ENCODE peak calls at places on chromosomes 16 and 17, in nine cellular contexts. One of them, this sample, is unnamed.
A peak's percentile ranks its signal among the peaks of the same experiment; 100 is the strongest.

GRCh38 chr16:58018803-58019202 is 6.8 kb upstream of the MMP15 start:
- DNase-seq in AML-193: no peak
- DNase-seq in cardiac fibroblast: no peak
- DNase-seq in NCI-H510A: no peak
- DNase-seq in skeletal muscle cell: no peak
- DNase-seq in HS-5: no peak
- DNase-seq in progenitor cell of endocrine pancreas: no peak
- DNase-seq in RPMI8226: no peak
- DNase-seq in activated gamma-delta T cell treated with anti-CD3 and anti-CD28 coated beads, Interleukin-2, amount 50 U/mL, for 16 hours: no peak
- DNase-seq in this sample: no peak

GRCh38 chr16:535446-536405 is 8.2 kb downstream of the CAPN15 start:
- DNase-seq in AML-193: no peak
- DNase-seq in cardiac fibroblast: peak; percentile 74
- DNase-seq in NCI-H510A: no peak
- DNase-seq in skeletal muscle cell: no peak
- DNase-seq in HS-5: peak; percentile 60
- DNase-seq in progenitor cell of endocrine pancreas: no peak
- DNase-seq in RPMI8226: no peak
- DNase-seq in activated gamma-delta T cell treated with anti-CD3 and anti-CD28 coated beads, Interleukin-2, amount 50 U/mL, for 16 hours: no peak
- DNase-seq in this sample: no peak

GRCh38 chr17:7043544-7044268 is at the start of gene SLC16A11:
- DNase-seq in AML-193: no peak
- DNase-seq in cardiac fibroblast: peak; percentile 56
- DNase-seq in NCI-H510A: no peak
- DNase-seq in skeletal muscle cell: no peak
- DNase-seq in HS-5: no peak
- DNase-seq in progenitor cell of endocrine pancreas: peak; percentile 33
- DNase-seq in RPMI8226: no peak
- DNase-seq in activated gamma-delta T cell treated with anti-CD3 and anti-CD28 coated beads, Interleukin-2, amount 50 U/mL, for 16 hours: no peak
- DNase-seq in this sample: no peak

GRCh38 chr17:57481901-57482300 is 225.6 kb downstream of the MSI2 start:
- DNase-seq in AML-193: no peak
- DNase-seq in cardiac fibroblast: peak; percentile 90
- DNase-seq in NCI-H510A: no peak
- DNase-seq in skeletal muscle cell: peak; percentile 84
- DNase-seq in HS-5: peak; percentile 92
- DNase-seq in progenitor cell of endocrine pancreas: no peak
- DNase-seq in RPMI8226: no peak
- DNase-seq in activated gamma-delta T cell treated with anti-CD3 and anti-CD28 coated beads, Interleukin-2, amount 50 U/mL, for 16 hours: no peak
- DNase-seq in this sample: no peak

GRCh38 chr17:32920293-32920692 is 7.7 kb upstream of the TMEM98 start:
- DNase-seq in AML-193: no peak
- DNase-seq in cardiac fibroblast: no peak
- DNase-seq in NCI-H510A: no peak
- DNase-seq in skeletal muscle cell: no peak
- DNase-seq in HS-5: no peak
- DNase-seq in progenitor cell of endocrine pancreas: no peak
- DNase-seq in RPMI8226: no peak
- DNase-seq in activated gamma-delta T cell treated with anti-CD3 and anti-CD28 coated beads, Interleukin-2, amount 50 U/mL, for 16 hours: no peak
- DNase-seq in this sample: no peak

GRCh38 chr16:77788196-77789084 is at the start of gene VAT1L:
- DNase-seq in AML-193: no peak
- DNase-seq in cardiac fibroblast: peak; percentile 58
- DNase-seq in NCI-H510A: no peak
- DNase-seq in skeletal muscle cell: no peak
- DNase-seq in HS-5: peak; percentile 10
- DNase-seq in progenitor cell of endocrine pancreas: no peak
- DNase-seq in RPMI8226: no peak
- DNase-seq in activated gamma-delta T cell treated with anti-CD3 and anti-CD28 coated beads, Interleukin-2, amount 50 U/mL, for 16 hours: no peak
- DNase-seq in this sample: no peak

GRCh38 chr17:10768766-10769383 is 35.0 kb downstream of the TMEM238L start:
- DNase-seq in AML-193: no peak
- DNase-seq in cardiac fibroblast: no peak
- DNase-seq in NCI-H510A: no peak
- DNase-seq in skeletal muscle cell: no peak
- DNase-seq in HS-5: no peak
- DNase-seq in progenitor cell of endocrine pancreas: no peak
- DNase-seq in RPMI8226: no peak
- DNase-seq in activated gamma-delta T cell treated with anti-CD3 and anti-CD28 coated beads, Interleukin-2, amount 50 U/mL, for 16 hours: no peak
- DNase-seq in this sample: no peak

GRCh38 chr17:82056729-82057621 is 5.3 kb downstream of the GPS1 start:
- DNase-seq in AML-193: no peak
- DNase-seq in cardiac fibroblast: no peak
- DNase-seq in NCI-H510A: no peak
- DNase-seq in skeletal muscle cell: no peak
- DNase-seq in HS-5: no peak
- DNase-seq in progenitor cell of endocrine pancreas: no peak
- DNase-seq in RPMI8226: no peak
- DNase-seq in activated gamma-delta T cell treated with anti-CD3 and anti-CD28 coated beads, Interleukin-2, amount 50 U/mL, for 16 hours: no peak
- DNase-seq in this sample: no peak

GRCh38 chr16:72818286-72818845 is 229.6 kb downstream of the ZFHX3 start:
- DNase-seq in AML-193: no peak
- DNase-seq in cardiac fibroblast: no peak
- DNase-seq in NCI-H510A: no peak
- DNase-seq in skeletal muscle cell: no peak
- DNase-seq in HS-5: no peak
- DNase-seq in progenitor cell of endocrine pancreas: no peak
- DNase-seq in RPMI8226: no peak
- DNase-seq in activated gamma-delta T cell treated with anti-CD3 and anti-CD28 coated beads, Interleukin-2, amount 50 U/mL, for 16 hours: no peak
- DNase-seq in this sample: no peak

GRCh38 chr17:65595071-65595655 is 33.7 kb upstream of the AXIN2 start:
- DNase-seq in AML-193: no peak
- DNase-seq in cardiac fibroblast: peak; percentile 17
- DNase-seq in NCI-H510A: no peak
- DNase-seq in skeletal muscle cell: no peak
- DNase-seq in HS-5: no peak
- DNase-seq in progenitor cell of endocrine pancreas: no peak
- DNase-seq in RPMI8226: no peak
- DNase-seq in activated gamma-delta T cell treated with anti-CD3 and anti-CD28 coated beads, Interleukin-2, amount 50 U/mL, for 16 hours: no peak
- DNase-seq in this sample: no peak